ENCODE peak calls at places on chromosomes 1 and 21, in nine cellular contexts. C, N, I, W, J, H, M, T and Z are unnamed samples.

GRCh38 chr1:214362188-214362882 is 81.4 kb downstream of the SMYD2 start:
- DNase-seq in J (no peak), M (peak), T (peak), I (no peak), W (peak), H (peak), N (no peak), C (peak), Z (no peak)

GRCh38 chr1:64000021-64000420 is 203.4 kb upstream of the UBE2U start:
- DNase-seq in M (peak), I (no peak), J (no peak), C (peak), N (no peak), T (no peak), W (peak), H (peak), Z (peak)

GRCh38 chr1:1680912-1681273 is 11.7 kb downstream of the SLC35E2B start:
- DNase-seq in C (no peak), W (no peak), I (no peak), J (no peak), M (peak), H (no peak), T (no peak), N (no peak), Z (no peak)

GRCh38 chr1:40932004-40932403 is 47.5 kb upstream of the CTPS1 start:
- DNase-seq in M (no peak), N (no peak), C (no peak), I (no peak), H (no peak), W (no peak), J (no peak), T (peak), Z (no peak)

GRCh38 chr1:42886046-42886739 is 39.8 kb downstream of the ZNF691 start:
- DNase-seq in M (no peak), J (peak), H (no peak), W (no peak), T (no peak), C (no peak), I (no peak), N (no peak), Z (no peak)

GRCh38 chr1:188489336-188490112 is 1660.8 kb downstream of the PLA2G4A start:
- DNase-seq in I (no peak), T (peak), M (peak), N (peak), H (peak), W (peak), J (peak), C (peak), Z (peak)

GRCh38 chr1:185581961-185582725 is 152.0 kb upstream of the HMCN1 start:
- DNase-seq in I (no peak), M (peak), H (peak), T (no peak), N (no peak), J (no peak), C (peak), W (no peak), Z (peak)

GRCh38 chr1:203378529-203379271 is 27.8 kb upstream of the FMOD start:
- DNase-seq in I (no peak), J (no peak), C (no peak), M (no peak), W (peak), N (no peak), H (peak), T (no peak), Z (no peak)

GRCh38 chr1:243713470-243714186 is 136.4 kb downstream of the AKT3 start:
- DNase-seq in M (peak), W (peak), T (no peak), I (peak), J (peak), H (peak), C (peak), N (no peak), Z (no peak)

GRCh38 chr1:205318231-205318991 is 3.1 kb downstream of the NUAK2 start:
- DNase-seq in C (no peak), I (no peak), M (no peak), J (peak), N (no peak), W (no peak), H (no peak), T (no peak), Z (peak)

GRCh38 chr1:161177936-161178244 is 583 bp upstream of the B4GALT3 start:
- DNase-seq in C (no peak), W (no peak), N (no peak), M (no peak), I (no peak), T (no peak), J (no peak), H (no peak), Z (no peak)

GRCh38 chr1:29249951-29250581 is 13.7 kb downstream of the PTPRU start:
- DNase-seq in N (no peak), W (no peak), T (no peak), J (peak), H (no peak), C (no peak), I (no peak), M (no peak), Z (no peak)

GRCh38 chr1:160625725-160626498 is 20.9 kb downstream of the SLAMF1 start:
- DNase-seq in T (no peak), I (no peak), C (no peak), M (no peak), J (no peak), N (no peak), H (no peak), W (no peak), Z (no peak)

GRCh38 chr1:50599546-50599945 is 176.3 kb upstream of the DMRTA2 start:
- DNase-seq in J (no peak), I (no peak), T (no peak), W (no peak), H (no peak), C (no peak), M (no peak), N (no peak), Z (no peak)

GRCh38 chr1:153493343-153493960 is 33.0 kb upstream of the S100A7 start:
- DNase-seq in M (no peak), N (no peak), I (no peak), C (no peak), T (no peak), H (no peak), W (no peak), J (no peak), Z (peak)

GRCh38 chr21:42198949-42199348 is 20.0 kb upstream of the ABCG1 start:
- DNase-seq in H (no peak), I (no peak), N (no peak), W (no peak), J (no peak), C (no peak), T (peak), M (no peak), Z (no peak)

GRCh38 chr1:25747046-25747705 is 52.8 kb upstream of the SELENON start:
- DNase-seq in N (no peak), T (no peak), I (no peak), C (no peak), W (no peak), J (no peak), M (no peak), H (no peak), Z (no peak)

GRCh38 chr1:25642710-25643109 is 26.1 kb downstream of the MAN1C1 start:
- DNase-seq in C (peak), H (peak), T (peak), W (peak), J (no peak), N (no peak), M (peak), I (no peak), Z (no peak)

GRCh38 chr1:46903481-46903880 is 37.8 kb downstream of the CYP4A11 start:
- DNase-seq in C (no peak), N (no peak), M (no peak), J (no peak), H (no peak), T (no peak), W (no peak), I (no peak), Z (no peak)

GRCh38 chr1:6726253-6726652 is 24.6 kb upstream of the DNAJC11 start:
- DNase-seq in H (no peak), N (no peak), J (no peak), W (no peak), C (no peak), I (no peak), T (no peak), M (no peak), Z (no peak)

GRCh38 chr1:227793079-227793947 is 22.2 kb upstream of the PRSS38 start:
- DNase-seq in J (no peak), N (no peak), H (no peak), C (no peak), W (no peak), I (no peak), M (no peak), T (no peak), Z (no peak)

GRCh38 chr1:77378723-77379533 is 97.1 kb downstream of the AK5 start:
- DNase-seq in T (peak), C (peak), M (no peak), I (no peak), J (no peak), W (no peak), H (peak), N (no peak), Z (no peak)

GRCh38 chr1:1281533-1282321 is 1.5 kb downstream of the SCNN1D start:
- DNase-seq in M (peak), T (peak), J (no peak), H (peak), C (peak), I (no peak), N (no peak), W (no peak), Z (peak)

GRCh38 chr1:232271991-232272589 is 357.8 kb downstream of the SIPA1L2 start:
- DNase-seq in I (no peak), N (no peak), C (peak), M (no peak), T (no peak), J (no peak), W (peak), H (peak), Z (no peak)

GRCh38 chr1:165827199-165828102 is at the start of gene UCK2:
- DNase-seq in I (peak), T (peak), M (peak), H (peak), W (peak), C (peak), J (peak), N (peak), Z (peak)

GRCh38 chr1:246093230-246093629 is 413.8 kb downstream of the SMYD3 start:
- DNase-seq in H (no peak), C (no peak), W (no peak), T (no peak), J (no peak), I (no peak), M (no peak), N (no peak), Z (no peak)

GRCh38 chr1:237045278-237046016 is 3.5 kb downstream of the RYR2 start:
- DNase-seq in M (no peak), W (no peak), T (no peak), J (peak), I (no peak), C (no peak), H (no peak), N (no peak), Z (no peak)

GRCh38 chr1:200437088-200437487 is 27.3 kb upstream of the ZNF281 start:
- DNase-seq in T (no peak), N (no peak), I (no peak), C (no peak), J (no peak), H (no peak), M (no peak), W (no peak), Z (no peak)

GRCh38 chr21:45479691-45480675 is 62.3 kb downstream of the SLC19A1 start:
- DNase-seq in W (no peak), I (no peak), M (no peak), N (no peak), J (no peak), C (no peak), H (no peak), T (no peak), Z (no peak)

GRCh38 chr21:45476582-45476981 is 65.7 kb downstream of the SLC19A1 start:
- DNase-seq in I (no peak), M (no peak), H (no peak), C (no peak), N (no peak), W (no peak), J (no peak), T (no peak), Z (no peak)

GRCh38 chr21:45477176-45478114 is 64.8 kb downstream of the SLC19A1 start:
- DNase-seq in M (no peak), H (no peak), C (no peak), W (no peak), J (no peak), I (no peak), N (no peak), T (no peak), Z (no peak)

GRCh38 chr21:45478816-45479669 is 63.2 kb downstream of the SLC19A1 start:
- DNase-seq in I (no peak), M (no peak), N (no peak), C (no peak), W (no peak), J (no peak), T (no peak), H (no peak), Z (no peak)

GRCh38 chr21:45478115-45478801 is 64.0 kb downstream of the SLC19A1 start:
- DNase-seq in N (peak), H (peak), J (peak), M (peak), T (peak), I (peak), W (peak), C (peak), Z (no peak)
- H3K9ac ChIP-seq in N (no peak), H (no peak), J (no peak), M (peak), T (no peak), I (no peak), W (peak), C (peak), Z (no peak)

GRCh38 chr1:23570001-23570691 is 10.8 kb upstream of the ID3 start:
- DNase-seq in I (no peak), M (no peak), T (no peak), W (no peak), H (no peak), J (no peak), N (no peak), C (no peak), Z (no peak)

GRCh38 chr1:23566304-23566703 is 7.0 kb upstream of the ID3 start:
- DNase-seq in C (no peak), W (no peak), J (peak), N (no peak), H (no peak), T (no peak), M (no peak), I (no peak), Z (no peak)

GRCh38 chr1:23567629-23567995 is 8.3 kb upstream of the ID3 start:
- DNase-seq in J (no peak), N (no peak), C (no peak), H (no peak), T (no peak), M (no peak), W (no peak), I (no peak), Z (no peak)

GRCh38 chr1:23568608-23569383 is 9.5 kb upstream of the ID3 start:
- DNase-seq in M (peak), N (no peak), J (peak), C (no peak), W (no peak), I (no peak), H (no peak), T (peak), Z (no peak)

GRCh38 chr1:23567996-23568607 is 8.8 kb upstream of the ID3 start:
- DNase-seq in C (no peak), I (peak), T (peak), M (peak), H (no peak), N (no peak), W (peak), J (peak), Z (no peak)
- H3K9ac ChIP-seq in C (peak), I (peak), T (peak), M (peak), H (peak), N (no peak), W (peak), J (peak), Z (no peak)

DNA sequence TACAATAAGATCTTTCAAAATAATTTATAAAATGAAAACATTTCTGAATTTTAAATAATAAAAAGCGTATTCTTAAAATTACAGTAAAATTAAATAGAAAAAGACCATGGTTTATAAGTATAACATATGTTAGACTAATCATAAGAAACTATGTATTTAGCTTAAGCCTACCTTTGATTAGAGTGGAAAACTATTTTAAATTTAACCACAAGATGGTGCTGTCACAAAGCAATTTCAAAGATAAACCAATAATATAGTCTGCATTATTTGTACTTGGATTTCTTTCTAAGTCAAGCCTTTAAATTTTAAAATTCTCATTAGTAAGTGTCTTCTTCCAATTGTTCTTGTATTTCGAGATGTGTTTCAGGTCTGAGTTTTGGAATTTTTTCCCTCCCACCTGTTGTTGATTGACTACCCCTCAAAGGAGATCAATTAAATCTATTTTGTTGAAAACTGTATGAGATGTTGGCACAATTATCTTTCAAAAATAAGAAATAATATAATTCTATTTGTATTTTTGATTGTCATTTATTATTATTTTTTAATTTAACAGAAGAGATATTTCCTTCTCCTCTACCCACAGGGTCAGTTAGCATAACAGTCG is 459.8 kb downstream of the KCNT2 start:
- DNase-seq in M (peak), N (peak), J (peak), I (no peak), C (peak), T (peak), H (peak), W (peak), Z (peak)
- H3K9ac ChIP-seq in M (no peak), N (no peak), J (no peak), I (no peak), C (no peak), T (no peak), H (no peak), W (no peak), Z (no peak)

GRCh38 chr1:15152318-15153183 is 996 bp upstream of the TMEM51 start:
- DNase-seq in W (peak), N (peak), M (peak), J (peak), H (peak), I (peak), C (peak), T (peak), Z (peak)
- H3K9ac ChIP-seq in W (peak), N (peak), M (peak), J (no peak), H (peak), I (peak), C (peak), T (peak), Z (peak)

GRCh38 chr1:27365372-27366112 is 1.2 kb downstream of the MAP3K6 start:
- DNase-seq in C (peak), T (peak), N (peak), I (peak), H (peak), W (peak), M (peak), J (peak), Z (peak)
- H3K9ac ChIP-seq in C (peak), T (peak), N (peak), I (no peak), H (peak), W (peak), M (peak), J (no peak), Z (peak)